ENCODE peak calls at places on chromosomes 2 and 18, in ten cellular contexts. W, C, B, F, E, P, X, N, M and R are unnamed samples. For H3K4me1, the result is how much of the 10 kb centered on the place peaks cover.

GRCh38 chr2:178273787-178274360 is 79.6 kb downstream of the OSBPL6 start:
- DNase-seq in M (no peak), F (no peak), C (no peak), E (no peak), N (no peak), W (no peak), X (no peak), B (no peak), P (no peak), R (no peak)

GRCh38 chr18:35672897-35673296 is 91.4 kb downstream of the GALNT1 start:
- DNase-seq in P (peak), F (no peak), X (no peak), B (no peak), E (peak), W (no peak), C (no peak), N (no peak), M (peak), R (no peak)

GRCh38 chr18:10900435-10900834 is 248.9 kb downstream of the PIEZO2 start:
- DNase-seq in E (no peak), N (no peak), C (no peak), W (no peak), M (no peak), F (no peak), B (no peak), X (no peak), P (no peak), R (no peak)

GRCh38 chr2:139080244-139080643 is 300.1 kb upstream of the NXPH2 start:
- DNase-seq in E (no peak), P (peak), N (no peak), M (no peak), W (no peak), B (no peak), X (no peak), C (no peak), F (no peak), R (no peak)

GRCh38 chr2:27959496-27959895 is 69.0 kb downstream of the BABAM2 start:
- DNase-seq in M (peak), X (peak), C (peak), E (no peak), N (no peak), P (peak), W (no peak), F (no peak), B (no peak), R (no peak)

GRCh38 chr2:169715379-169716228 is 18.0 kb upstream of the KLHL23 start:
- DNase-seq in W (no peak), C (no peak), M (peak), B (no peak), P (peak), E (no peak), F (no peak), N (no peak), X (no peak), R (no peak)

GRCh38 chr18:11984091-11984490 is 2.8 kb downstream of the IMPA2 start:
- DNase-seq in P (no peak), M (no peak), F (no peak), C (no peak), X (no peak), N (no peak), W (no peak), E (no peak), B (peak), R (no peak)

GRCh38 chr2:145096582-145096981 is 576.7 kb upstream of the ZEB2 start:
- DNase-seq in X (no peak), M (peak), F (no peak), N (no peak), P (peak), W (no peak), C (no peak), B (no peak), E (peak), R (no peak)

GRCh38 chr2:100976634-100977391 is 25.3 kb upstream of the RPL31 start:
- DNase-seq in W (no peak), X (no peak), B (peak), E (no peak), F (no peak), C (no peak), M (peak), N (no peak), P (peak), R (no peak)

GRCh38 chr2:162092656-162093556 is 18.9 kb upstream of the DPP4 start:
- DNase-seq in W (peak), N (no peak), M (peak), E (peak), B (peak), F (no peak), P (peak), C (peak), X (peak), R (no peak)

GRCh38 chr2:195737531-195738162 is 80.6 kb downstream of the SLC39A10 start:
- DNase-seq in C (no peak), E (no peak), W (no peak), P (peak), N (no peak), M (peak), X (no peak), B (no peak), F (no peak), R (no peak)

DNA sequence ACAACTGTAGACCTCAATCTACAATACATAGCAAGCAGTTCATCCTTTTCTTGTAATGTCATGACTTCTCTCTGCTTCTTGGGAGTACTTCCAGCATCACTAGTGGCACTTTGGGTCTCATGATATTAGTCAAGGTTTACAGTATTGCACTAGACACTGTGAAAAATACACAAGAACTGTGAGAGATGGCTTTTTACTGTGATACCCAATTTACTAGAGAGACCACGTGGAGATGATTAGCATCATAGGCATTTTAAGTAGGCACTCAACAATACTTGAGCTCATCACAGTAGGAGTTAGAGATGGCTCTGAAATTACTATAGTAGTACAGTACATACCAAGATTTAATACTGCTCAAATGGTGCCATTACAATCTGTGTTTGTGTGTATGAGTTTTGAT is 112.8 kb upstream of the EML6 start:
- DNase-seq in W (no peak), B (no peak), F (no peak), M (peak), P (peak), X (no peak), N (no peak), E (no peak), C (no peak), R (no peak)
- H3K4me1 ChIP-seq in W (half or more), B (under half), F (under half), M (under half), P (under half), X (under half), N (under half), E (under half), C (under half), R (under half)

GRCh38 chr2:12270876-12271588 is 445.7 kb upstream of the TRIB2 start:
- DNase-seq in N (no peak), P (no peak), W (no peak), C (no peak), B (no peak), M (no peak), F (no peak), X (no peak), E (no peak), R (no peak)
- H3K4me1 ChIP-seq in N (under half), P (under half), W (under half), C (under half), B (under half), M (under half), F (under half), X (under half), E (under half), R (under half)

GRCh38 chr2:213086566-213086965 is 64.8 kb downstream of the IKZF2 start:
- DNase-seq in E (no peak), F (peak), N (no peak), X (no peak), P (peak), W (no peak), B (no peak), C (no peak), M (no peak), R (no peak)

GRCh38 chr2:213089438-213089837 is 62.0 kb downstream of the IKZF2 start:
- DNase-seq in P (peak), F (no peak), E (no peak), N (no peak), C (no peak), B (no peak), W (no peak), X (no peak), M (peak), R (no peak)

GRCh38 chr2:213087040-213087439 is 64.4 kb downstream of the IKZF2 start:
- DNase-seq in P (no peak), C (no peak), E (no peak), F (no peak), B (no peak), N (no peak), X (no peak), M (no peak), W (no peak), R (no peak)

GRCh38 chr2:213090772-213091171 is 60.6 kb downstream of the IKZF2 start:
- DNase-seq in P (no peak), N (no peak), W (no peak), E (no peak), X (no peak), F (no peak), M (no peak), C (no peak), B (no peak), R (no peak)

DNA sequence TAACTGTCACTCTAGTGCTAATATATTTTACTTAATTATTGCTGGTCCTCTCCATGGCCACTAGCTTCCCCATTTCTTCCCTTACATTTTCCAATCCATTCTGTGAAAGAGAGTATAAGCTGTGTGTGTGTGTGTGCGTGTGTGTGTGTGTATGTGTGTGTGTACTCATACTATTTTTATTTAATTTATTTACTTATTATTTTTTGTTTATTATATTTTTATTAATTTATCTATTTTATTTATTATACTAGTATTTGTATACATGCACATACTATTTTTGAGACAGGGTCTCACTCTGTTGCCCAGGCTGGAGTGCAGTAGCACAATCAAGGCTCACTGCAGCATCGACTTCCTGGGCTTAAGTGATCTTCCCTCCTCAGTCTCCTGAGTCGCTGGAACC is 59.6 kb downstream of the IKZF2 start:
- DNase-seq in M (no peak), F (no peak), B (no peak), C (no peak), X (no peak), P (no peak), N (no peak), W (no peak), E (no peak), R (no peak)
- H3K4me1 ChIP-seq in M (under half), F (under half), B (under half), C (under half), X (under half), P (under half), N (under half), W (under half), E (under half), R (under half)

GRCh38 chr2:47069628-47070154 is 85.4 kb downstream of the STPG4 start:
- DNase-seq in M (peak), E (peak), X (no peak), P (peak), B (peak), F (peak), W (no peak), N (peak), C (peak), R (no peak)

GRCh38 chr2:47067788-47068407 is 87.2 kb downstream of the STPG4 start:
- DNase-seq in P (no peak), M (no peak), E (no peak), B (no peak), F (no peak), X (no peak), N (peak), W (no peak), C (no peak), R (no peak)

GRCh38 chr2:47070920-47071824 is 83.9 kb downstream of the STPG4 start:
- DNase-seq in M (peak), X (peak), E (no peak), P (peak), C (peak), B (peak), N (peak), F (no peak), W (peak), R (no peak)

GRCh38 chr2:47070155-47070919 is 84.8 kb downstream of the STPG4 start:
- DNase-seq in B (no peak), W (no peak), C (no peak), P (peak), N (peak), M (no peak), F (no peak), X (no peak), E (no peak), R (no peak)

DNA sequence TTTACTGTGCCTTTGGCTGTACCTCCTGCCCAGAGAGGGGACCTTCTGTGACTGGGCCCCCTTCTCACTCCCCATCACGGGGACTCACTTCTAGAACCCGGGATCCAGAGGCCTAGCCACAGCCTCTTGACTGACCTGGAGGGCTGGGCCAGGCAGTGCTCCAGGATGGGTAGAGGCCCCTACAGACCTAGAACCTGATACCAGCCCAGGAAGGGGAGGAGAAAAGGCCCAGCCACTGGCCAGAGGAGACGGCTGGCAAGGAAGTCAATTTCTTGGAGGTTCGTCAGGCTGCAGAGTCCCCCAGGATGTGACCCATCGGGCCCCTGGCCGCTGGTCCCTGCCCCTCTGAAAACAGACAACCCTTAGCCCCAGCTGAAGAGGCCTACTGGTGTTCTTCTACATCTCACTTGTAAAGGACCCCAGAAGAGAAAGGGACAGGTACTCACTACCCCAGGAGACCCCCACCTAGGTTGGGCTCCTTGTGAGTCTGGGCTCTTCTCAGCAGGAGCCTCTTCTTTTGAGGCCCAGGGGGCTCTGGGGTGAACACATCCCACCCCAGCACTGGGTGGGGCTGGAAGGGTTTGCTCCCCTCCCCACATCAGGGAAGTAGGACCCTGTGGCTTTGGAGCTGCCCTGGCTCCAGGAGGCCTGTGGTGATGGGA is 86.0 kb downstream of the STPG4 start:
- DNase-seq in N (peak), X (no peak), E (no peak), P (no peak), M (no peak), F (no peak), B (no peak), C (no peak), W (no peak), R (no peak)
- H3K4me1 ChIP-seq in N (under half), X (under half), E (under half), P (half or more), M (under half), F (under half), B (under half), C (under half), W (half or more), R (under half)

DNA sequence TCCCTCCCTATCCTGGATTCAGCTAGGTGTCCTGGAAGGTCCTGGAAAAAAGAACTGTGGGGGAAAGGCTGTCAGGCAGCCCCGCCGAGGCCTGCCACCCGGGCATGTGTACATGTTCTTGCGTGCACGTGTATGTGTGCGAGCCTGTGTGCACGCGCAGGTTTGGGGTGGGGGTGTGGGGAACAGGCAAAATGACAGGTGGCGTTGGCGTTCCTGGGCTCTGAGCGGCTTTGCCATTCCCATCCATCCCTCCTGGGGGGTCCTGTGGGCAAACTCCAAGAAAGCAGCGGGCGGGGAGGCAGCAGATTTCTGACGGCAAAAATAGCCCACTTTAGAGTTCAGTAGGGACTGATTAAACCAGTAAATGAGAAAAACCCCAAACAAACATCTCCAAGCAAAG is 35.6 kb downstream of the EMX1 start:
- DNase-seq in B (no peak), N (peak), P (no peak), W (no peak), E (no peak), M (no peak), C (no peak), X (no peak), F (no peak), R (no peak)
- H3K4me1 ChIP-seq in B (under half), N (under half), P (under half), W (under half), E (under half), M (under half), C (under half), X (under half), F (under half), R (under half)

DNA sequence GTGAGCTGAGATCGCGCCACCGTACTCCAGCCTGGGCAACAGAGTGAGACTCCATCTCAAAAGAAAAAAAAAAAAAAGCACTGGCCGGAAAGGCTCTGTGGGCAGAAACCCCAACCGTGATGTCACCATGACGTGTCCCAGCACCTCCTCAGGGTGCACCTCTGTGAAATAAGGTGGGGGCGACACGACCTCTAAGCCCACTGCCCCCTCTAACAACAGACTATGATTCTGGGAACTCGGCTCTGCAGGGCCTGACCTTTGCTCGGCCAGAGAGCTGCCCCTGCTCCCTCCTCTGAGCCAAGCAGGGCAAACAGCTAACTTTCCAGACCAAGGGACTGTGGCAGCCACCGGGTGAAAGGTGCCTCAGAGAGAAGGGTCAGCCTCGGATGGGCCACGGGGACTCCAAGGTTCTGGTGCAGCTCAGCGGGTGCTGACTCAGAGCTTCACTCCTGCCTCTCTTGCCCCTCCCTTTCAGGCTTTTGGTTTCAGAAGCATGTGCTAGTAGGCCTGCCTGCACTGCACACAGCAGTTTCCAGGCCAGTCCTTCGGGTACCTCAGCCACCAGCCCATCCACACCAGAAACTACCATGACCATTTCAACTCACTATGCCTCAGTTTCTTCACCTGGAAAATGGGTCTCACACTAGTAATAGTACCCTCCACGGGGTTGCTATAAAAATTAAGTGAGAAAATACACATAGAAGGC is 8.0 kb downstream of the TMBIM1 start:
- DNase-seq in N (no peak), F (no peak), M (peak), P (peak), B (peak), X (no peak), W (no peak), E (peak), C (peak), R (peak)
- H3K4me1 ChIP-seq in N (half or more), F (under half), M (under half), P (under half), B (under half), X (under half), W (half or more), E (under half), C (half or more), R (half or more)

DNA sequence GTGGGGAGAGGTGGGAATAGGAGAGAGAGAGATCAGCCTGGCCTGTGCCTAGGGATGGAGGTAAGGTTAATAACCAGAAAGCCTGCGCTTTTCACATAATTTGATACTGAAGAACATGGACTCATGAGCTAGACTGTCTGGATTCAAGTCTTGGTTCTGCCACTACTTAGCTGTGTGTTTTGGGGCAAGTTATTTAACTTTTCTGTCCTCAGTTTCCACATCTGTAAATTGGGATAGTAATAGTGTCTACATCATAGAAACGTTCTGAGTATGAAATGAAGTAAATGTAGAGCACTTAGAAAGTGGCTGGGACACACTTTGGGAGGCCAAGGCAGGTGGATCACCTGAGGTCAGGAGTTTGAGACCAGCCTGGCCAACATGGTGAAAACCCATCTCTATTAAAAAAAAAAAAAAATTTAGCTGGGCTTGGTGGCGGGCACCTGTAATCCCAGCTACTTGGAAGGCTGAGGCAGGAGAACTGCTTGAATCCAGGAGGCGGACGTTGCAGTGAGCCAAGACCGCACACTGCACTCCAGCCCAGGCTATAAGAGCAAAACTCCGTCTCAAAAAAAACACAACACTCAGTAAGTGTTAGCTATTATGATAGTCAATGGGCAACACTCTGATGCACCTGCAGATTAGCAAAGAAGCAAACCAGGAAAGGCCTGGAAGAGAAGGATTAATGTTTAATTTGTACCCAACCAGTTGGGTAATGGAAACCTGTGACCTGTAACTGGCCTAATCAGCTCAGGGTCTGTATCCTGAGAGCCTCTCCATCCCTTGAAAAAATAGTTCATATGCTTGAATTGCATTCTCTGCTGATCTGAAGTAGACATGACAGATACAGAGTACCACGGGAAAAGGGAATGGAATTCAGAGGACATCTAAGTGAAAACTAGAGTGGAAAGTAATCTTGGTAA is 6.8 kb downstream of the GALM start:
- DNase-seq in C (no peak), F (no peak), W (no peak), M (no peak), E (no peak), P (no peak), B (no peak), N (no peak), X (no peak), R (no peak)
- H3K4me1 ChIP-seq in C (under half), F (under half), W (under half), M (under half), E (under half), P (under half), B (under half), N (under half), X (under half), R (under half)

DNA sequence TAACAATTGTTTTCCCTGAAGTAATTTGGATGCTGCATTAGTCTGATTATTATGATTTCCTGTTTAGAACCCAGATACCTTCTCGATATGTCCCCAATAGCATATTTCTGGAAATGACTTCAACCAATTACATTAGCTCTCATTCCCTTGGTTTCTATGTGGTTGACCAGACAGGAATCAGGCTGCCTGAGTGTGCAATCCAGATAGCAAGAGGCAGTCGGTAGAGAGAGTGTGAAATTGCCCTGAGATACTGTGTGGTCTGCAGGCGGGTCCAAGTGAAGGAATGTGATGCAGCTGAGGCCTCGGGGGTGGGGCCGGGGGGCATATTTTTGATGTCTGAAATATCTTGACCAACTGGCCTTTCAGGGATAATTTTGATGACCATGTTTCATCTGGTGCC is 143.9 kb upstream of the ITGA6 start:
- DNase-seq in X (no peak), C (no peak), E (no peak), M (peak), N (no peak), F (no peak), P (peak), B (no peak), W (no peak), R (no peak)
- H3K4me1 ChIP-seq in X (under half), C (under half), E (under half), M (under half), N (under half), F (under half), P (under half), B (under half), W (under half), R (under half)

GRCh38 chr2:240624011-240624949 is 1.0 kb upstream of the GPR35 start:
- DNase-seq in P (no peak), W (no peak), B (peak), E (no peak), M (no peak), C (no peak), N (peak), F (no peak), X (no peak), R (no peak)
- H3K4me1 ChIP-seq in P (under half), W (under half), B (under half), E (under half), M (under half), C (under half), N (under half), F (under half), X (under half), R (half or more)